ENCODE peak calls at places on chromosomes 3 and 15, in eight cellular contexts. P is astrocyte of the spinal cord, N is fibroblast of lung, G is epithelial cell of esophagus, H is heart left ventricle, Q is GM12864, F is fibroblast of mammary gland, J is AG04449. Z is an unnamed sample.

GRCh38 chr15:75174102-75174501 is 27.6 kb upstream of the C15orf39 start:
- DNase-seq in J (no peak), N (no peak), F (no peak), Q (no peak), G (no peak), P (no peak), H (no peak), Z (no peak)

GRCh38 chr3:57157666-57158065 is 7.5 kb downstream of the IL17RD start:
- DNase-seq in H (no peak), F (no peak), J (no peak), N (peak), G (no peak), P (no peak), Q (no peak), Z (no peak)

GRCh38 chr15:29322407-29322806 is 52.8 kb upstream of the NSMCE3 start:
- DNase-seq in F (no peak), P (no peak), G (no peak), H (no peak), Q (no peak), N (peak), J (no peak), Z (no peak)

GRCh38 chr3:107816082-107816481 is 274.7 kb downstream of the CD47 start:
- DNase-seq in N (no peak), G (no peak), J (no peak), Q (no peak), F (no peak), P (no peak), H (no peak), Z (peak)

GRCh38 chr3:114659109-114660081 is 365.6 kb downstream of the TIGIT start:
- DNase-seq in H (peak), P (peak), F (peak), N (no peak), J (no peak), Q (no peak), G (no peak), Z (no peak)

GRCh38 chr3:124117486-124117885 is 125.6 kb upstream of the ROPN1 start:
- DNase-seq in Q (no peak), H (no peak), G (peak), J (no peak), P (peak), N (peak), F (peak), Z (no peak)

GRCh38 chr15:77773003-77773402 is 140.3 kb upstream of the LINGO1 start:
- DNase-seq in J (no peak), Q (no peak), N (no peak), P (no peak), F (no peak), H (no peak), G (no peak), Z (no peak)

GRCh38 chr3:138881233-138881632 is 46.5 kb upstream of the PIK3CB start:
- DNase-seq in P (no peak), G (no peak), N (no peak), J (no peak), Q (no peak), F (no peak), H (no peak), Z (no peak)

GRCh38 chr3:31613131-31613626 is 80.5 kb downstream of the STT3B start:
- DNase-seq in P (no peak), Q (no peak), J (no peak), N (no peak), G (no peak), H (no peak), F (no peak), Z (no peak)

GRCh38 chr3:13975686-13976085 is 95.8 kb upstream of the WNT7A start:
- DNase-seq in P (no peak), Q (no peak), H (no peak), F (no peak), G (no peak), J (no peak), N (no peak), Z (no peak)

GRCh38 chr3:157608006-157608405 is 104.8 kb upstream of the VEPH1 start:
- DNase-seq in H (no peak), N (peak), Q (no peak), P (no peak), F (no peak), G (no peak), J (no peak), Z (no peak)

GRCh38 chr15:63391669-63392354 is 10.2 kb upstream of the CA12 start:
- DNase-seq in J (no peak), P (no peak), F (no peak), H (no peak), G (no peak), N (no peak), Q (no peak), Z (no peak)

GRCh38 chr3:141377377-141377776 is 9.1 kb downstream of the ZBTB38 start:
- DNase-seq in Q (no peak), F (no peak), H (no peak), J (no peak), P (no peak), G (no peak), N (no peak), Z (no peak)

GRCh38 chr3:141380987-141381386 is 12.7 kb downstream of the ZBTB38 start:
- DNase-seq in N (no peak), Q (peak), G (no peak), F (no peak), H (no peak), J (no peak), P (no peak), Z (no peak)

GRCh38 chr3:141380279-141380678 is 12.0 kb downstream of the ZBTB38 start:
- DNase-seq in F (no peak), P (no peak), Q (no peak), J (no peak), G (no peak), H (no peak), N (no peak), Z (no peak)

GRCh38 chr3:141379250-141379872 is 11.1 kb downstream of the ZBTB38 start:
- DNase-seq in Q (peak), F (no peak), J (no peak), P (no peak), H (no peak), G (no peak), N (no peak), Z (no peak)

DNA sequence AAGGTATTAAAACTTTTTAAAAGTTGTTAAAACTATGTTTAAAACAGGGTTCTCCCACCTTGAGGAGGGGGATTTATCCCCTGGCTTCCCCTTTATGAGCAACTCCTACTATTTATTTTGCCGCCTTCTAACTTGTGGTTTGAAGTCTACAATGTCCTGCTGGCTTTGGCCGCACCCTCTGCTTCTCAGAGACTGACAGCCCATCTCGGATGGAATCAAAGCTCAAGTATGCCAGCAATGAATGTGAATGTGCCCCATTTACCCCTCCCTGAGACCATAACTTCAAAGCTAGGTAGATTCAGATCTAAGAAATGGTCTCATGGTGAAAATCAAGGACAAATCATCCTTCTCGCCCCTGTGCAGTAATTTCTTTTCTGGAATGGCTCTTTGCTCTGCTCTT is 10.3 kb downstream of the ZBTB38 start:
- DNase-seq in G (no peak), J (no peak), N (no peak), P (no peak), F (no peak), Q (no peak), H (no peak), Z (no peak)
- H3K4me3 ChIP-seq in G (no peak), J (no peak), N (no peak), P (no peak), F (no peak), Q (no peak), H (no peak), Z (no peak)

GRCh38 chr3:149753717-149754116 is 1.4 kb upstream of the COMMD2 start:
- DNase-seq in N (no peak), J (no peak), P (no peak), Q (no peak), G (no peak), F (no peak), H (no peak), Z (no peak)

GRCh38 chr3:149751551-149751950 is 738 bp downstream of the COMMD2 start:
- DNase-seq in H (no peak), N (peak), F (no peak), G (peak), J (no peak), Q (no peak), P (no peak), Z (no peak)

GRCh38 chr3:149752051-149752787 is at the start of gene COMMD2:
- DNase-seq in P (peak), N (peak), H (peak), J (no peak), G (peak), F (peak), Q (peak), Z (peak)

GRCh38 chr3:149752788-149753136 is 473 bp upstream of the COMMD2 start:
- DNase-seq in G (no peak), H (no peak), Q (no peak), F (no peak), P (no peak), J (no peak), N (no peak), Z (no peak)
- TF ChIP-seq CTCF in G (no peak), H (no peak), Q (no peak), F (no peak), P (no peak), J (no peak), N (no peak), Z (no peak)

DNA sequence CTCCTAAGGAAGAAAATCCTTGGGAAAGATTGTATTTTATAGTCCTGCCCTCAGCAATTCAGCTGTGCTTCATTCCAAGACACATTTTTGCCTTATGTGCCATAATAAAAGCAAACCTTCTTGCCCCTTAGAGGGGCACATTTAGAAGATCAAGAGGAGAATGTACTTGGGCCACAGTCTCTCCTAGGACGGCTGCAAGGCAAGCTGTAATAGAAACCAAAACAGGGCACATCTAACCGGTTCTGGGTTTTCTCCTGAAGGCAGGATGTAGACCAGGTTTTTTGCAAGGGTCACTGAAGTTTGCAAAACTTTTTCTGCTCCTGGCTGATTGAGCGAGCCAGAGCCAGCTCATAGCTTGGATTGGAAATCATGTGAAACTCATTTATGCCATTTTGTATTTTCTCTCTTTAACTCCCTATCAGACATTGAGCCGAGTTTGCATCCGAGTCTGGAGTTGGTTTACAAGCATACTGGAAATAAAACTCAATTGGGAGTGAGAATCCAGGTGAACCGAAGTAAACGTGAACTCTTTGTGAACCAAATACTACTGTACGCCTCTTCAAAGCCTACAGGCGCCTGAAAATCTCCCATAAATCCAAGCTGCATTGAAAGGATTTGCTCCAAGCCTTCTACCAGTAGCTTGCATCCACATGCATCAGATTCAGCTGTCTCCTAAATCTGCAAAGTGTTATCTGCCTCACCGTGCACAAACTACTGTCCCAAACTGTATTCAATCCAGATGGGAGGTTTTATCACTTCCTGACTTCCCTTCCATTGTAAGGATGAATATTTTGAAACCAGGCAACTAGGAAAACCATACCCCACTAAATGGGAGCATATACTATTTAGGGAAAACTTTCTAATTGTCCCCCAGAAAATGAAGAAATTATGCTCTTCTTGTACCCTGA is 60.9 kb upstream of the TSC22D2 start:
- DNase-seq in F (peak), H (no peak), P (peak), N (peak), Q (no peak), G (peak), J (no peak), Z (no peak)
- H3K4me3 ChIP-seq in F (no peak), H (no peak), P (no peak), N (no peak), Q (no peak), G (no peak), J (peak), Z (no peak)

DNA sequence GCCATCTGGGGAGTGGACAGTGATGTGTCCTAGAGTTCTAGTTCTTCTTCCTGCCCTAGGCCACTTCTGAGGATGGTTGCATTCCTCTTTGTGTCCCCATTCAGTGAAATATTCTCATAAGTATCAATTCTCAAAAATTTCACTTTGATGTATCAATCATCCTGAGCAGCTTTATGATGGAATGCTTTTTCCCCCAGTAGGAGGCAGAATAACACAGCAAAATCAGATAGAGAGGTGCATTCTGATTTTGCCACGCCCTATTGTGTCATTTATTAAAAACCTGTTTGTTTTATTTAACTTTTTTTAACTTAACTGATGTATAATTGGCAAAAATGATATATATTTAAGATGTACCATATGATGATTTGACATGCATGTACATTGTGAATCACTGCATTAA is 656.0 kb upstream of the GRM7 start:
- DNase-seq in Q (no peak), N (no peak), F (no peak), P (no peak), G (no peak), J (no peak), H (no peak), Z (no peak)
- TF ChIP-seq CTCF in Q (peak), N (no peak), F (no peak), P (no peak), G (no peak), J (no peak), H (no peak), Z (peak)

DNA sequence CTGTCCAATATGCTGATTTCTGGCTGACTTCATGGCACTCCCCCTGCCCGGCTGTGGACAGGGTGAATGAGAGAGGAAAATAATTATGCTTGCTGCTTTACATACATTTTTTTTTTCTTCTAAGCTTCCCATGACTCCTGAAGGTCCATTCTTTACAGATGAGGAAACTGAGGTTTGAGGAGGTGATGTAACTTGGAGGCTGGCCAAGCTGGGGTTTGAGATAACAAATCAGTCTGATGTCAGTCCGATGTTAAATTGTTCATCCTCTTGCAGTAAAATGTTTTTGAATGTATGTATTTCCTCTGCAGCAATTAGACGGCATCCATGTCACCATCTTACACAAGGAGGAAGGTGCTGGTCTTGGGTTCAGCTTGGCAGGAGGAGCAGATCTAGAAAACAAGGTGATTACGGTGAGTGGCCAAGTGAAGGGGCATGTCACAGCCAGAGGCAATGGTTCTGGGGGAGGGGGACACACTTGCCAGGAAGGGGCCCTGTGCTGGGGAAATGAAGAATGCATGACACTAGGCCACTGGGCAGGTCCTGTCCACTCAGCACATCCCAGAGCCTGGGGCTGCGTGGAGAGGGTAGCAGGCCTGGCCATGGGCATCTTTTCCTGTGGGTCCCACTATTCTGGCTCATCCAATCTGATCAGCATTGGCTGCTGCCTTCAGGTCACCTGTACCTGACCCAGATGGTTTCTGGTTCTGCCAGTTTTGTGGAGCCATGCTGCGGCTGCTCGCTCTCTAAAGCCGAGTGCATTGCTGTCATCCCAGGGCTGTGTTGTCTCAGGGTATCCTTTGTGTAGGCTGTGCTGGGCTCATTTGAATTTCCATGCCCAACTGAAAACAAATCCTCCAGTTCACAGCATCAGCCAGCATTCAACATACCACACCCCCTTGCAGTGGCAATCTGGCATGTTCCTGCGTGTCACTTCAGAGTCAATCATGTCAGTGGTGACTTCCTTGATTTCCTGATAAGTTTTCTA is 20.4 kb downstream of the STARD5 start:
- DNase-seq in G (peak), H (no peak), Q (no peak), J (no peak), F (no peak), N (peak), P (no peak), Z (no peak)
- H3K4me3 ChIP-seq in G (no peak), H (no peak), Q (peak), J (no peak), F (no peak), N (no peak), P (no peak), Z (no peak)

GRCh38 chr3:98657429-98657828 is 64.0 kb upstream of the CPOX start:
- DNase-seq in J (no peak), G (peak), P (no peak), H (no peak), Q (no peak), N (peak), F (peak), Z (no peak)
- TF ChIP-seq CTCF in J (peak), G (peak), P (peak), H (no peak), Q (peak), N (peak), F (no peak), Z (peak)

GRCh38 chr15:65028921-65029735 is at the start of gene MTFMT:
- DNase-seq in G (peak), F (peak), H (peak), P (peak), J (no peak), N (peak), Q (no peak), Z (no peak)

GRCh38 chr15:65028338-65028737 is 1.1 kb downstream of the MTFMT start:
- DNase-seq in J (no peak), Q (no peak), H (no peak), G (no peak), F (no peak), P (no peak), N (no peak), Z (no peak)

GRCh38 chr15:65029736-65030208 is 333 bp upstream of the MTFMT start:
- DNase-seq in G (no peak), P (no peak), N (no peak), H (no peak), Q (no peak), F (no peak), J (no peak), Z (no peak)

GRCh38 chr15:65026756-65027155 is 2.7 kb downstream of the MTFMT start:
- DNase-seq in H (no peak), Q (no peak), F (no peak), G (no peak), J (no peak), P (no peak), N (no peak), Z (no peak)

GRCh38 chr15:65027593-65027992 is 1.8 kb downstream of the MTFMT start:
- DNase-seq in J (no peak), G (no peak), N (no peak), P (no peak), Q (no peak), H (no peak), F (no peak), Z (no peak)
- H3K4me3 ChIP-seq in J (no peak), G (no peak), N (peak), P (no peak), Q (no peak), H (no peak), F (no peak), Z (peak)

GRCh38 chr15:84826369-84826823 is 9.2 kb downstream of the ALPK3 start:
- DNase-seq in P (peak), F (peak), H (peak), Q (no peak), J (no peak), N (peak), G (peak), Z (no peak)
- TF ChIP-seq CTCF in P (no peak), F (peak), H (peak), Q (peak), J (peak), N (no peak), G (peak), Z (peak)

GRCh38 chr3:104275199-104275598 is 1091.5 kb upstream of the ALCAM start:
- DNase-seq in F (no peak), Q (no peak), P (no peak), N (no peak), J (no peak), H (no peak), G (no peak), Z (no peak)

GRCh38 chr3:104281713-104282112 is 1085.0 kb upstream of the ALCAM start:
- DNase-seq in Q (no peak), P (no peak), J (no peak), F (no peak), H (no peak), G (no peak), N (no peak), Z (no peak)

GRCh38 chr3:104279617-104280016 is 1087.1 kb upstream of the ALCAM start:
- DNase-seq in P (peak), F (peak), N (peak), J (peak), Q (no peak), H (no peak), G (peak), Z (peak)
- H3K4me3 ChIP-seq in P (no peak), F (no peak), N (peak), J (peak), Q (no peak), H (peak), G (no peak), Z (peak)

Z was measured in epithelial cell of proximal tubule.